ENCODE peak calls at places on chromosomes 16 and 17, in six cellular contexts. One of them, this sample, is unnamed.

GRCh38 chr17:66345264-66345663 is 42.9 kb downstream of the PRKCA start:
- DNase-seq in A549: no peak
- DNase-seq in endothelial cell of umbilical vein: no peak
- DNase-seq in K562: no peak
- DNase-seq in HepG2: no peak
- DNase-seq in GM12878: no peak
- DNase-seq in this sample: no peak

GRCh38 chr16:31092330-31092729 is 2.3 kb downstream of the VKORC1 start:
- DNase-seq in A549: no peak
- DNase-seq in endothelial cell of umbilical vein: no peak
- DNase-seq in K562: no peak
- DNase-seq in HepG2: no peak
- DNase-seq in GM12878: no peak
- DNase-seq in this sample: no peak

GRCh38 chr17:76735006-76735405 is 2.1 kb downstream of the SRSF2 start:
- DNase-seq in A549: no peak
- DNase-seq in endothelial cell of umbilical vein: peak
- DNase-seq in K562: no peak
- DNase-seq in HepG2: peak
- DNase-seq in GM12878: no peak
- DNase-seq in this sample: peak

GRCh38 chr17:80254396-80255241 is 6.0 kb upstream of the RNF213 start:
- DNase-seq in A549: peak
- DNase-seq in endothelial cell of umbilical vein: peak
- DNase-seq in K562: peak
- DNase-seq in HepG2: peak
- DNase-seq in GM12878: peak
- DNase-seq in this sample: peak

GRCh38 chr17:40298726-40299125 is 10.3 kb upstream of the RARA start:
- DNase-seq in A549: no peak
- DNase-seq in endothelial cell of umbilical vein: no peak
- DNase-seq in K562: no peak
- DNase-seq in HepG2: no peak
- DNase-seq in GM12878: no peak
- DNase-seq in this sample: no peak

GRCh38 chr16:29678691-29679267 is at the start of gene QPRT:
- DNase-seq in A549: no peak
- DNase-seq in endothelial cell of umbilical vein: no peak
- DNase-seq in K562: peak
- DNase-seq in HepG2: peak
- DNase-seq in GM12878: no peak
- DNase-seq in this sample: no peak

GRCh38 chr16:58863042-58863441 is 128.9 kb upstream of the GOT2 start:
- DNase-seq in A549: no peak
- DNase-seq in endothelial cell of umbilical vein: no peak
- DNase-seq in K562: no peak
- DNase-seq in HepG2: no peak
- DNase-seq in GM12878: no peak
- DNase-seq in this sample: no peak

GRCh38 chr17:21542070-21542469 is 150.3 kb upstream of the KCNJ18 start:
- DNase-seq in A549: no peak
- DNase-seq in endothelial cell of umbilical vein: no peak
- DNase-seq in K562: no peak
- DNase-seq in HepG2: no peak
- DNase-seq in GM12878: no peak
- DNase-seq in this sample: no peak

GRCh38 chr17:8954339-8954738 is 11.2 kb downstream of the PIK3R5 start:
- DNase-seq in A549: no peak
- DNase-seq in endothelial cell of umbilical vein: no peak
- DNase-seq in K562: no peak
- DNase-seq in HepG2: no peak
- DNase-seq in GM12878: no peak
- DNase-seq in this sample: peak

GRCh38 chr16:89134269-89134668 is 37.3 kb upstream of the CDH15 start:
- DNase-seq in A549: no peak
- DNase-seq in endothelial cell of umbilical vein: no peak
- DNase-seq in K562: no peak
- DNase-seq in HepG2: no peak
- DNase-seq in GM12878: no peak
- DNase-seq in this sample: no peak

GRCh38 chr16:89130448-89130847 is 36.8 kb downstream of the ACSF3 start:
- DNase-seq in A549: no peak
- DNase-seq in endothelial cell of umbilical vein: no peak
- DNase-seq in K562: no peak
- DNase-seq in HepG2: no peak
- DNase-seq in GM12878: no peak
- DNase-seq in this sample: no peak

GRCh38 chr16:89133457-89134127 is 38.0 kb upstream of the CDH15 start:
- DNase-seq in A549: no peak
- DNase-seq in endothelial cell of umbilical vein: no peak
- DNase-seq in K562: no peak
- DNase-seq in HepG2: no peak
- DNase-seq in GM12878: no peak
- DNase-seq in this sample: no peak

GRCh38 chr16:89131783-89132182 is 38.1 kb downstream of the ACSF3 start:
- DNase-seq in A549: no peak
- DNase-seq in endothelial cell of umbilical vein: no peak
- DNase-seq in K562: no peak
- DNase-seq in HepG2: no peak
- DNase-seq in GM12878: no peak
- DNase-seq in this sample: no peak

DNA sequence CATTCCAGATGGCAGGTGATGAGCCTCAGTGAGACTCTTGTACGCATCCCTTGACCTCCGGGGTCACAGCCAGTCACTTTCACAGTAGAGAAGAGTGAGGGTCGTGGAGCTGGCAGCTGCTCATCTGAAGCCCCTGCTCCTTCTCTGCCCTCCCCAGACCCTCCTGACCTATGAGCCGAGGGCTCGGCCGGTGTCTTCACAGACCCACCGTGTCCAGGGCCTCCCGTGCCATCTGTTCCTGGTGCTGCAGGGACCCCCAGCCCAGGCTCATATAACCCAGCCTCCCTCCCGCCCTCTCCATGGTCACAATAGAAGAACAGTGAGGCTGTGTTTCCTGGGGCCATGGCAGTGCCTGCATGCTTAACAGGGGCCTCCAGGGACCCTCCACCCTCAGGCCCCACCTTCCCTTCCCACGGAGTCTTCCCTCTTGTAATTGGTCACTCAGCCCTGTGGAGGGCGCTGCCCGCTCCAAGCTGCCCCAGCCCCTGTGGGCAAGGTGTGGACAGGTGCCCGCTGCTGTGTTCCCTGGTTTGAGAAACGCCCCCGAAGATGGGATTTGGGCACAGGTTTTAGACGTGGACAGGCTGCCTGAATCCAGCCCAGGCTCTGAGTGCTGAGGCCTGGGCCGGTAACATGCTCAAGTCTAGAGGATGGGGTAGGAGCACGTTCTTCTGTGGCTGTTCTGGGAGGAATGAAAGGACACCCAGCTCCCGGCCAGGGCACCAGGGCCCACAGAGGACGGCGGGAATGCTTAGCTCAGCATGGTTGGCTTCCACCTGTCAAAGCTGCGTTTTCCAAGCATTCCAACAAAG is 38.7 kb downstream of the ACSF3 start:
- DNase-seq in A549: no peak
- DNase-seq in endothelial cell of umbilical vein: no peak
- DNase-seq in K562: no peak
- DNase-seq in HepG2: no peak
- DNase-seq in GM12878: no peak
- DNase-seq in this sample: no peak
- TF ChIP-seq CTCF in A549: no peak
- TF ChIP-seq CTCF in endothelial cell of umbilical vein: no peak
- TF ChIP-seq CTCF in K562: no peak
- TF ChIP-seq CTCF in HepG2: peak
- TF ChIP-seq CTCF in GM12878: no peak
- TF ChIP-seq CTCF in this sample: no peak

GRCh38 chr16:3118204-3118790 is 5.9 kb downstream of the ZNF205 start:
- DNase-seq in A549: no peak
- DNase-seq in endothelial cell of umbilical vein: no peak
- DNase-seq in K562: no peak
- DNase-seq in HepG2: no peak
- DNase-seq in GM12878: no peak
- DNase-seq in this sample: no peak

GRCh38 chr16:3120435-3120834 is 8.0 kb downstream of the ZNF205 start:
- DNase-seq in A549: no peak
- DNase-seq in endothelial cell of umbilical vein: no peak
- DNase-seq in K562: no peak
- DNase-seq in HepG2: no peak
- DNase-seq in GM12878: no peak
- DNase-seq in this sample: no peak

GRCh38 chr16:3119286-3119685 is 6.9 kb downstream of the ZNF205 start:
- DNase-seq in A549: no peak
- DNase-seq in endothelial cell of umbilical vein: no peak
- DNase-seq in K562: no peak
- DNase-seq in HepG2: no peak
- DNase-seq in GM12878: no peak
- DNase-seq in this sample: no peak

GRCh38 chr16:3118846-3119245 is 6.5 kb downstream of the ZNF205 start:
- DNase-seq in A549: no peak
- DNase-seq in endothelial cell of umbilical vein: no peak
- DNase-seq in K562: no peak
- DNase-seq in HepG2: no peak
- DNase-seq in GM12878: no peak
- DNase-seq in this sample: no peak

DNA sequence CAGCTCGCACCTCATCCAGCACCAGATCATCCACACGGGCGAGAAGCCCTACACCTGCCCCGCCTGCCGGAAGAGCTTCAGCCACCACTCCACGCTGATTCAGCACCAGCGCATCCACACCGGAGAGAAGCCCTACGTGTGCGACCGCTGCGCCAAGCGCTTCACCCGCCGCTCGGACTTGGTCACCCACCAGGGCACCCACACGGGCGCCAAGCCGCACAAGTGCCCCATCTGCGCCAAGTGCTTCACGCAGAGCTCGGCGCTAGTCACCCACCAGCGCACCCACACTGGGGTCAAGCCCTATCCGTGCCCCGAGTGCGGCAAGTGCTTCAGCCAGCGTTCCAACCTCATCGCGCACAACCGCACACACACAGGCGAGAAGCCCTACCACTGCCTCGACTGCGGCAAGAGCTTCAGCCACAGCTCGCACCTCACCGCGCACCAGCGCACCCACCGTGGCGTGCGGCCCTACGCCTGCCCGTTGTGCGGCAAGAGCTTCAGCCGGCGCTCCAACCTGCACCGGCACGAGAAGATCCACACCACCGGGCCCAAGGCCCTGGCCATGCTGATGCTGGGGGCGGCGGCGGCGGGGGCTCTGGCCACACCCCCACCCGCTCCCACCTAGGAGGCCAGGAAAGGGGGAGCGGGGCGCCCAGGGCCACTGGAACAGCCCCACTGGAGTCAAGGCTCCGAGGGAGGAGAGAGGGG is 7.5 kb downstream of the ZNF205 start:
- DNase-seq in A549: no peak
- DNase-seq in endothelial cell of umbilical vein: no peak
- DNase-seq in K562: no peak
- DNase-seq in HepG2: no peak
- DNase-seq in GM12878: no peak
- DNase-seq in this sample: no peak
- H3K4me3 ChIP-seq in A549: no peak
- H3K4me3 ChIP-seq in endothelial cell of umbilical vein: no peak
- H3K4me3 ChIP-seq in K562: no peak
- H3K4me3 ChIP-seq in HepG2: no peak
- H3K4me3 ChIP-seq in GM12878: no peak
- H3K4me3 ChIP-seq in this sample: no peak

DNA sequence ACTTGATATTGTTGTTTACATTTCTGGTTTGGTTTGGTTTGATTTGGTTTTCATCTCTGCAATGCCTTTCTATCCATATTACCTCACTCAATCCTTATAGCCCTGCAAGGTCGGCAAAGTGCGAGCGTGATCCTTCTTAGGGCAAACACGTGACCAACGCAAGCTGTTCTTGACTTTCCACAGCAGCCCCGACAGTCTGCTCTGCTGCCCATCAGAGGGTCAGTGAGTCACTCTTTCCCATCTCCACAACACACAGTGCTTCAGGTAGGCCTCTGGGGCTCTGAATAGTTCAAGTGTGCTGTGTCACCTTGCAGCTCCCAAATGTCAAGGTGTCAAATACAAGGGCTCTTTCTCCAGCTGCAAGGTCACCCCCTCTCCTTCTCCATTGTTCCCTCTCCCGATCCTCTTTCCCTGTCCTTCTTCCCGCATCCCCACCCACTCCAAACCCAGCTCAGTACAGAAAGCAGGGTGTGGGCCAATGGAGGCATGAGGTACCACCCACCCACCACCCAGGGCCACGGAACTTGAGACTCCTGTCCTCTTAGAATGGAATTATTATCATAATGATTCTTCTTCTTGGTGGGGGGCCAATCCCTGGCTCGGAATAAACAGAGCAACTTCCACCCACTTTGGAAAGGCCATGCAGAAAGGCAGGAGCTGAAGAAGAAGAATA is 139.7 kb downstream of the SLC39A11 start:
- DNase-seq in A549: no peak
- DNase-seq in endothelial cell of umbilical vein: no peak
- DNase-seq in K562: no peak
- DNase-seq in HepG2: no peak
- DNase-seq in GM12878: no peak
- DNase-seq in this sample: no peak
- TF ChIP-seq MYC in A549: no peak
- TF ChIP-seq MYC in endothelial cell of umbilical vein: no peak
- TF ChIP-seq MYC in K562: no peak
- TF ChIP-seq MYC in HepG2: no peak
- TF ChIP-seq MYC in GM12878: no peak
- TF ChIP-seq MYC in this sample: no peak

DNA sequence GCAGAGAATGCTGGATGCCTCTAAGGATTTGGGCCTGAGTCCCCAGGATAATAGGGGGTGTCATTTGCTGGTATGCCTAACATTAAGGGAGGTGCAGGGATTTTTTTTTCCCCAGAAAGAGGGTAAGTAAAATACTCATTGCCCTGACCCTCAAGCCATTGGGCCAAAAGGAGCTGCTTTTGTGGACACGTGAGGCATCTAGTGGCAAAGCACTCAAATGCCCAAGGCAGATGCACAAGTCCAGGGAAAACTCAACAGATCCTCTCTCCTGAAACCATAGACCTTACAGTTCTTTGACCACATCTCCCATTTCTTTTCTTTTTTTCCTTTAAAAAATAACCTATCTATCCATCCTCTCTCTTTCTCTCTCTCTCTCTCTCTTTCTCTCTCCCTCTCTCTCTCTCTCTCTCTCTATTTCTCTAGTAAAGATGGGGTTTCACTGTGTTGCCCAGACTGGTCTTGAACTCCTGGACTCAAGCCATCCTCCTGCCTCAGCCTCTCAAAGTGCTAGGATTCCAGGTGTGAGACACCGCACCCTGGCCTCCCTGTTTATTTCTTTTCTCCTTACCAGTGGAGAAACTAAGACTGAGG is 11.8 kb downstream of the IRX5 start:
- DNase-seq in A549: no peak
- DNase-seq in endothelial cell of umbilical vein: no peak
- DNase-seq in K562: no peak
- DNase-seq in HepG2: no peak
- DNase-seq in GM12878: no peak
- DNase-seq in this sample: no peak
- TF ChIP-seq CTCF in A549: no peak
- TF ChIP-seq CTCF in endothelial cell of umbilical vein: no peak
- TF ChIP-seq CTCF in K562: peak
- TF ChIP-seq CTCF in HepG2: peak
- TF ChIP-seq CTCF in GM12878: no peak
- TF ChIP-seq CTCF in this sample: no peak

This sample was measured in NB4.